ENCODE peak calls at places on chromosomes 5 and 9, in ten cellular contexts. X, J, O, W, F, M, H, L, G and R are unnamed samples.

GRCh38 chr9:129006328-129007034 is 21.6 kb downstream of the SH3GLB2 start:
- DNase-seq in W (peak; percentile 64), O (peak; percentile 57), F (peak; percentile 76), J (peak; percentile 79), L (peak; percentile 64), H (peak; percentile 44), G (peak; percentile 48), X (peak; percentile 81), M (peak; percentile 72), R (peak; percentile 52)

GRCh38 chr9:79185866-79186265 is 385.9 kb upstream of the TLE4 start:
- DNase-seq in F (no peak), W (no peak), M (no peak), J (peak; percentile 83), L (no peak), H (no peak), X (no peak), O (no peak), G (no peak), R (no peak)

GRCh38 chr5:138180183-138180782 is 1.4 kb downstream of the KIF20A start:
- DNase-seq in O (no peak), G (peak; percentile 54), H (peak; percentile 52), W (peak; percentile 6), M (peak; percentile 76), X (no peak), L (no peak), J (peak; percentile 80), F (no peak), R (no peak)

GRCh38 chr5:133870661-133871060 is 97.8 kb downstream of the C5orf15 start:
- DNase-seq in F (peak; percentile 14), W (no peak), M (no peak), X (no peak), L (no peak), G (peak; percentile 61), O (no peak), H (no peak), J (peak; percentile 40), R (no peak)

GRCh38 chr5:37495210-37495609 is 116.1 kb downstream of the WDR70 start:
- DNase-seq in X (no peak), M (no peak), F (no peak), G (no peak), L (no peak), J (peak; percentile 43), O (no peak), H (no peak), W (no peak), R (no peak)

GRCh38 chr9:76077537-76077936 is 187.1 kb downstream of the PCSK5 start:
- DNase-seq in W (no peak), J (no peak), X (no peak), O (no peak), G (no peak), L (no peak), H (no peak), M (no peak), F (no peak), R (no peak)

GRCh38 chr9:106862946-106863740 is at the start of gene ZNF462:
- DNase-seq in F (peak; percentile 40), J (peak; percentile 70), M (no peak), O (no peak), H (no peak), X (peak; percentile 55), L (no peak), G (no peak), W (peak; percentile 8), R (peak; percentile 51)

GRCh38 chr5:746258-746761 is 38.2 kb downstream of the ZDHHC11B start:
- DNase-seq in M (no peak), X (peak; percentile 32), H (no peak), L (no peak), O (no peak), W (no peak), G (no peak), J (no peak), F (no peak), R (no peak)

GRCh38 chr5:132657676-132658382 is at the start of gene IL13:
- DNase-seq in H (no peak), F (no peak), W (peak; percentile 43), L (no peak), G (no peak), M (no peak), J (no peak), O (no peak), X (no peak), R (no peak)

GRCh38 chr5:121031487-121031886 is 567.4 kb downstream of the PRR16 start:
- DNase-seq in O (no peak), J (no peak), W (no peak), G (peak; percentile 42), X (no peak), F (no peak), L (no peak), M (no peak), H (no peak), R (no peak)

GRCh38 chr9:87567566-87567965 is 69.9 kb downstream of the DAPK1 start:
- DNase-seq in F (no peak), M (no peak), X (no peak), L (no peak), J (peak; percentile 61), O (no peak), W (no peak), H (no peak), G (no peak), R (no peak)

GRCh38 chr5:167582916-167583315 is 708.5 kb upstream of the WWC1 start:
- DNase-seq in G (no peak), W (no peak), X (no peak), F (no peak), M (no peak), O (no peak), H (no peak), L (no peak), J (peak; percentile 67), R (no peak)

GRCh38 chr5:175582697-175583096 is 75.2 kb upstream of the HRH2 start:
- DNase-seq in G (no peak), X (no peak), J (no peak), L (no peak), M (no peak), H (no peak), F (no peak), W (no peak), O (no peak), R (no peak)

GRCh38 chr5:88724201-88724600 is 158.8 kb downstream of the MEF2C start:
- DNase-seq in F (no peak), L (no peak), W (no peak), X (no peak), G (no peak), H (peak; percentile 8), M (no peak), O (no peak), J (peak; percentile 53), R (no peak)

GRCh38 chr5:115507682-115508081 is 36.9 kb downstream of the FEM1C start:
- DNase-seq in L (no peak), F (no peak), H (no peak), G (peak; percentile 7), M (no peak), W (no peak), X (no peak), O (no peak), J (peak; percentile 57), R (no peak)

GRCh38 chr9:69107801-69108200 is 66.3 kb upstream of the TJP2 start:
- DNase-seq in G (no peak), X (no peak), H (no peak), M (no peak), F (no peak), O (no peak), J (no peak), W (no peak), L (no peak), R (no peak)

GRCh38 chr9:99828417-99829176 is 6.9 kb downstream of the NR4A3 start:
- DNase-seq in W (no peak), J (no peak), O (no peak), G (no peak), X (peak; percentile 65), H (no peak), M (no peak), L (no peak), F (peak; percentile 36), R (peak; percentile 67)

GRCh38 chr9:136324501-136325300 is 2.6 kb upstream of the GPSM1 start:
- DNase-seq in J (no peak), X (no peak), L (no peak), F (peak; percentile 71), G (no peak), M (no peak), O (peak; percentile 77), H (no peak), W (no peak), R (no peak)
- TF ChIP-seq CTCF in J (no peak), X (peak; percentile 33), L (peak; percentile 42), F (no peak), G (peak; percentile 25), M (no peak), O (no peak), H (no peak), W (no peak), R (no peak)

GRCh38 chr5:82802954-82803353 is 274.2 kb downstream of the TMEM167A start:
- DNase-seq in F (no peak), G (no peak), M (no peak), O (no peak), J (no peak), X (no peak), W (no peak), L (no peak), H (no peak), R (no peak)

GRCh38 chr5:82798676-82799075 is 278.5 kb downstream of the TMEM167A start:
- DNase-seq in W (no peak), M (no peak), L (no peak), F (no peak), O (no peak), X (no peak), J (no peak), G (no peak), H (no peak), R (no peak)

GRCh38 chr5:82796643-82797416 is 280.4 kb downstream of the TMEM167A start:
- DNase-seq in J (no peak), G (no peak), X (peak; percentile 29), F (no peak), O (no peak), M (no peak), H (no peak), L (no peak), W (no peak), R (no peak)

GRCh38 chr5:82794876-82795275 is 282.3 kb downstream of the TMEM167A start:
- DNase-seq in M (no peak), G (no peak), X (no peak), L (no peak), F (no peak), O (no peak), H (no peak), J (no peak), W (no peak), R (no peak)

GRCh38 chr5:82799346-82800077 is 277.7 kb downstream of the TMEM167A start:
- DNase-seq in J (no peak), F (no peak), M (no peak), L (no peak), O (no peak), W (no peak), G (no peak), X (no peak), H (no peak), R (no peak)
- TF ChIP-seq CTCF in J (peak; percentile 9), F (no peak), M (no peak), L (peak; percentile 26), O (no peak), W (no peak), G (no peak), X (peak; percentile 51), H (no peak), R (no peak)

GRCh38 chr9:10855847-10856246 is 243.0 kb upstream of the PTPRD start:
- DNase-seq in L (no peak), F (no peak), J (peak; percentile 43), G (no peak), O (no peak), H (no peak), W (no peak), M (no peak), X (no peak), R (no peak)
- TF ChIP-seq CTCF in L (peak; percentile 60), F (peak; percentile 47), J (peak; percentile 43), G (no peak), O (no peak), H (no peak), W (no peak), M (no peak), X (peak; percentile 78), R (peak; percentile 26)

GRCh38 chr9:113998529-113999255 is 79.4 kb downstream of the AMBP start:
- DNase-seq in H (no peak), G (no peak), F (no peak), M (no peak), X (peak; percentile 33), J (no peak), W (peak; percentile 6), L (no peak), O (no peak), R (no peak)
- TF ChIP-seq CTCF in H (no peak), G (peak; percentile 49), F (peak; percentile 7), M (no peak), X (peak; percentile 39), J (peak; percentile 38), W (no peak), L (peak; percentile 53), O (no peak), R (peak; percentile 41)